ENCODE peak calls at places on chromosomes 7 and 10, in six cellular contexts. A, H, R, C, Y and V are unnamed samples.
A peak's percentile ranks its signal among the peaks of the same experiment; 100 is the strongest.

GRCh38 chr7:111511845-111512244 is 50.4 kb downstream of the IMMP2L start:
- DNase-seq in A (no peak), H (no peak), R (no peak), C (no peak), Y (no peak), V (no peak)

GRCh38 chr7:50342616-50343114 is 38.1 kb downstream of the IKZF1 start:
- DNase-seq in A (no peak), H (no peak), R (no peak), C (peak; percentile 66), Y (no peak), V (no peak)

GRCh38 chr10:102727037-102727818 is 12.8 kb downstream of the SFXN2 start:
- DNase-seq in A (no peak), H (no peak), R (no peak), C (no peak), Y (no peak), V (no peak)

GRCh38 chr10:91316486-91316885 is 93.7 kb upstream of the HECTD2 start:
- DNase-seq in A (no peak), H (no peak), R (no peak), C (no peak), Y (no peak), V (no peak)

GRCh38 chr10:129936923-129937300 is 27.2 kb downstream of the EBF3 start:
- DNase-seq in A (no peak), H (no peak), R (peak; percentile 27), C (no peak), Y (no peak), V (peak; percentile 65)

GRCh38 chr10:110643670-110644597 is at the start of gene RBM20:
- DNase-seq in A (no peak), H (peak; percentile 91), R (peak; percentile 50), C (peak; percentile 17), Y (no peak), V (no peak)

GRCh38 chr10:110446954-110447608 is 50.6 kb upstream of the DUSP5 start:
- DNase-seq in A (no peak), H (no peak), R (no peak), C (no peak), Y (peak; percentile 80), V (peak; percentile 34)

GRCh38 chr7:55526770-55527169 is 45.5 kb downstream of the VOPP1 start:
- DNase-seq in A (no peak), H (no peak), R (no peak), C (no peak), Y (no peak), V (no peak)

GRCh38 chr7:151243411-151244155 is 4.9 kb downstream of the SMARCD3 start:
- DNase-seq in A (no peak), H (no peak), R (peak; percentile 41), C (peak; percentile 38), Y (peak; percentile 35), V (no peak)

GRCh38 chr7:79091011-79091410 is 362.5 kb downstream of the MAGI2 start:
- DNase-seq in A (no peak), H (no peak), R (no peak), C (no peak), Y (no peak), V (no peak)

GRCh38 chr10:69757553-69758309 is 44.0 kb upstream of the COL13A1 start:
- DNase-seq in A (no peak), H (peak; percentile 82), R (no peak), C (no peak), Y (no peak), V (no peak)

GRCh38 chr7:104972510-104972909 is 41.5 kb upstream of the KMT2E start:
- DNase-seq in A (no peak), H (no peak), R (no peak), C (no peak), Y (no peak), V (no peak)

GRCh38 chr10:57468886-57469432 is 798.7 kb downstream of the IPMK start:
- DNase-seq in A (no peak), H (no peak), R (no peak), C (no peak), Y (no peak), V (no peak)

GRCh38 chr10:78575400-78575799 is 493.4 kb upstream of the ZMIZ1 start:
- DNase-seq in A (no peak), H (no peak), R (no peak), C (no peak), Y (no peak), V (no peak)

GRCh38 chr10:120945801-120946302 is 94.7 kb downstream of the WDR11 start:
- DNase-seq in A (no peak), H (no peak), R (no peak), C (no peak), Y (no peak), V (no peak)

GRCh38 chr10:85548038-85548437 is 818.6 kb downstream of the GRID1 start:
- DNase-seq in A (no peak), H (peak; percentile 21), R (no peak), C (no peak), Y (no peak), V (no peak)

GRCh38 chr10:77648472-77648871 is 10.9 kb upstream of the KCNMA1 start:
- DNase-seq in A (no peak), H (no peak), R (no peak), C (no peak), Y (no peak), V (no peak)

GRCh38 chr10:81917666-81918065 is 42.7 kb downstream of the NRG3 start:
- DNase-seq in A (no peak), H (no peak), R (no peak), C (no peak), Y (no peak), V (no peak)

GRCh38 chr10:91345716-91346115 is 64.4 kb upstream of the HECTD2 start:
- DNase-seq in A (no peak), H (no peak), R (no peak), C (no peak), Y (no peak), V (no peak)

GRCh38 chr7:43625453-43625852 is 42.5 kb downstream of the STK17A start:
- DNase-seq in A (no peak), H (no peak), R (no peak), C (peak; percentile 61), Y (no peak), V (no peak)
- H3K36me3 ChIP-seq in A (no peaks in the 10 kb centered on the region), H (peaks cover 88% of the 10 kb centered on the region), R (no peaks in the 10 kb centered on the region), C (peaks cover 14% of the 10 kb centered on the region), Y (peaks cover 98% of the 10 kb centered on the region), V (peaks cover 15% of the 10 kb centered on the region)

DNA sequence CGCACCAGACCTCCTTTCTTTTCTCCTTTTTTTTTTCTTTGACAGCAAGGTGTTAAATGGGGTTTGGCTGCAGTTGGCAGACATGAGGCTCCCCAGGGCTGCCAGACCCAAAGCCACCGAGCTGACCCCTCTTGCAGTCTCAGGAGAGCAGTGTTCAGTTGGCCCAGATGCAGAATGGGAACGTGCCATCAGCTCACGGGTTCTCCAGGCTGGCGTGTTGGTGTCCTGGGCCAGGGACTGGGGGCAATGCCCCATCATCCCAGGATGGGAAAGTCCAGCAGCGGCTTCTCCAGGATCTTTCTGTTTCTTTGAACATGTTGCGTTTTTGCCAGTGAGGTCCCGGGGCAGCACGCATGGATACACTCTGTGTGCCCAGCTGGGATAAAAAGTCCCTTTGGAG is 114.6 kb upstream of the KCTD7 start:
- DNase-seq in A (no peak), H (no peak), R (no peak), C (no peak), Y (no peak), V (no peak)
- H3K36me3 ChIP-seq in A (no peaks in the 10 kb centered on the region), H (no peaks in the 10 kb centered on the region), R (no peaks in the 10 kb centered on the region), C (no peaks in the 10 kb centered on the region), Y (no peaks in the 10 kb centered on the region), V (no peaks in the 10 kb centered on the region)

GRCh38 chr10:131149111-131149510 is 162.4 kb downstream of the TCERG1L start:
- DNase-seq in A (no peak), H (no peak), R (no peak), C (no peak), Y (no peak), V (no peak)

GRCh38 chr10:131148270-131148669 is 163.3 kb downstream of the TCERG1L start:
- DNase-seq in A (no peak), H (no peak), R (no peak), C (no peak), Y (no peak), V (no peak)

GRCh38 chr10:131146790-131147189 is 164.7 kb downstream of the TCERG1L start:
- DNase-seq in A (no peak), H (no peak), R (no peak), C (no peak), Y (no peak), V (no peak)

GRCh38 chr10:131149586-131149985 is 161.9 kb downstream of the TCERG1L start:
- DNase-seq in A (no peak), H (no peak), R (no peak), C (no peak), Y (no peak), V (no peak)

GRCh38 chr10:131147301-131147975 is 164.1 kb downstream of the TCERG1L start:
- DNase-seq in A (no peak), H (no peak), R (no peak), C (no peak), Y (no peak), V (no peak)
- H3K36me3 ChIP-seq in A (no peaks in the 10 kb centered on the region), H (no peaks in the 10 kb centered on the region), R (no peaks in the 10 kb centered on the region), C (no peaks in the 10 kb centered on the region), Y (no peaks in the 10 kb centered on the region), V (no peaks in the 10 kb centered on the region)

GRCh38 chr7:1156782-1157535 is 3.0 kb downstream of the ZFAND2A start:
- DNase-seq in A (no peak), H (no peak), R (peak; percentile 61), C (no peak), Y (no peak), V (no peak)

GRCh38 chr7:1151156-1151555 is 8.8 kb downstream of the ZFAND2A start:
- DNase-seq in A (no peak), H (no peak), R (no peak), C (no peak), Y (no peak), V (no peak)

GRCh38 chr7:1152492-1152891 is 7.5 kb downstream of the ZFAND2A start:
- DNase-seq in A (no peak), H (no peak), R (no peak), C (no peak), Y (no peak), V (no peak)

GRCh38 chr7:1151653-1152425 is 8.2 kb downstream of the ZFAND2A start:
- DNase-seq in A (no peak), H (no peak), R (no peak), C (no peak), Y (no peak), V (no peak)

DNA sequence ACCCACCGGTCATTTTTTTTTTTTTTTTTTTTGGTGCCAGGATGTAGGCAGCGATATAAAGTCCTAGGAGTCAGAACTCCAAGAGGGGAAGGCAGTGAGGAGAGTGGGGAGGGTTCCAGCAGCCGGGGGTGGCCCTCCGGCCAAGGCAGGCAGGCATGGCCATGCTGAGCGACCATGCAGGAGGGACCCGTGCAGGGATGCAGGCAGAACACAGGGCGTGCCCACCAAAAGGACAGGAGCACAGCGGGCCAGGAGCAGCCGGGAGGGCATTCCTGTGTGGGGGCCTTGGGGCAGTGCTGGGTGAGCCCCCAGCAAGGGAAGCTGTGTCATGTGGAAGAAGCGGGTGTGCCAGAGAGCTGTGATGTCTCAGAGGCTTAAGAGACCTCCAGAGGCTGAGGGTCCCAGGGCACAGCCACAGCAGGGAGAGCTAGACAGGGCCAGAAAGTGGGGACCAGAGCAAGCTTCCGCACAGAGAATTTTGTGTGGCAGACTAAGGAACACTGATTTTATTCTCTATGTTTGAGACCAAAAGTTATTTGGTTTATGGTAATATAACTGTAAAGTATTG is 5.7 kb downstream of the ZFAND2A start:
- DNase-seq in A (no peak), H (no peak), R (no peak), C (no peak), Y (no peak), V (no peak)
- H3K36me3 ChIP-seq in A (peaks cover 21% of the 10 kb centered on the region), H (peaks cover 53% of the 10 kb centered on the region), R (no peaks in the 10 kb centered on the region), C (peaks cover 34% of the 10 kb centered on the region), Y (peaks cover 56% of the 10 kb centered on the region), V (peaks cover 78% of the 10 kb centered on the region)

GRCh38 chr10:101653536-101653935 is 41.4 kb downstream of the FBXW4 start:
- DNase-seq in A (no peak), H (no peak), R (no peak), C (no peak), Y (no peak), V (no peak)
- H3K36me3 ChIP-seq in A (no peaks in the 10 kb centered on the region), H (peaks cover 37% of the 10 kb centered on the region), R (no peaks in the 10 kb centered on the region), C (peaks cover 29% of the 10 kb centered on the region), Y (no peaks in the 10 kb centered on the region), V (peaks cover 46% of the 10 kb centered on the region)